ENCODE peak calls at places on chromosome 21, in four cellular contexts. F is HTR-8/SVneo; V is stimulated activated CD8-positive, alpha-beta memory T cell treated with anti-CD3 and anti-CD28 coated beads, Interleukin-7, amount 100 ng/mL, for 1 hour; E is nephron progenitor cell. O is an unnamed sample.

GRCh38 chr21:35512321-35512720 is 463.2 kb upstream of the RUNX1 start:
- DNase-seq in F (no peak), V (no peak), E (no peak), O (no peak)

GRCh38 chr21:43361493-43362296 is 65.2 kb downstream of the SIK1 start:
- DNase-seq in F (no peak), V (no peak), E (no peak), O (no peak)

GRCh38 chr21:16269497-16269896 is 539.7 kb downstream of the USP25 start:
- DNase-seq in F (no peak), V (no peak), E (no peak), O (no peak)

GRCh38 chr21:28337319-28337718 is 655.4 kb downstream of the LTN1 start:
- DNase-seq in F (peak), V (no peak), E (no peak), O (no peak)

GRCh38 chr21:32001390-32001789 is 128.6 kb downstream of the HUNK start:
- DNase-seq in F (no peak), V (no peak), E (no peak), O (no peak)

GRCh38 chr21:43696214-43696613 is 22.7 kb upstream of the PDXK start:
- DNase-seq in F (no peak), V (no peak), E (no peak), O (no peak)

GRCh38 chr21:28615276-28615675 is 377.4 kb downstream of the LTN1 start:
- DNase-seq in F (peak), V (no peak), E (no peak), O (no peak)

GRCh38 chr21:41751621-41752020 is 15.2 kb downstream of the RIPK4 start:
- DNase-seq in F (no peak), V (no peak), E (no peak), O (no peak)

GRCh38 chr21:31914472-31914871 is 41.7 kb downstream of the HUNK start:
- DNase-seq in F (no peak), V (no peak), E (no peak), O (no peak)

GRCh38 chr21:28789571-28789970 is 203.1 kb downstream of the LTN1 start:
- DNase-seq in F (no peak), V (no peak), E (no peak), O (no peak)

O was measured in omental fat pad.